ENCODE peak calls at places on chromosomes 11 and 22, in seven cellular contexts. O, Y, G, A, W, I and U are unnamed samples.

GRCh38 chr11:73141031-73141308 is 1.1 kb downstream of the FCHSD2 start:
- DNase-seq in O (no peak), Y (no peak), G (peak), A (no peak), W (peak), I (no peak), U (peak)

GRCh38 chr22:27057717-27058116 is 400.3 kb downstream of the MIAT start:
- DNase-seq in O (no peak), Y (no peak), G (no peak), A (no peak), W (no peak), I (no peak), U (no peak)

GRCh38 chr22:20738394-20739089 is 35.4 kb upstream of the SERPIND1 start:
- DNase-seq in O (no peak), Y (no peak), G (no peak), A (no peak), W (no peak), I (no peak), U (no peak)

GRCh38 chr22:28025333-28025732 is 106.3 kb upstream of the PITPNB start:
- DNase-seq in O (no peak), Y (no peak), G (no peak), A (no peak), W (peak), I (no peak), U (no peak)

GRCh38 chr11:20640401-20640800 is 29.0 kb upstream of the NELL1 start:
- DNase-seq in O (no peak), Y (no peak), G (no peak), A (no peak), W (no peak), I (no peak), U (no peak)

GRCh38 chr11:70569996-70570692 is 171.8 kb downstream of the CTTN start:
- DNase-seq in O (no peak), Y (no peak), G (no peak), A (no peak), W (no peak), I (no peak), U (no peak)

GRCh38 chr11:1829039-1829820 is 5.6 kb upstream of the SYT8 start:
- DNase-seq in O (no peak), Y (peak), G (peak), A (peak), W (no peak), I (peak), U (no peak)

GRCh38 chr11:118028626-118029025 is 42.4 kb downstream of the IL10RA start:
- DNase-seq in O (no peak), Y (no peak), G (no peak), A (no peak), W (no peak), I (no peak), U (no peak)

GRCh38 chr11:42407379-42407778 is 904.4 kb upstream of the API5 start:
- DNase-seq in O (no peak), Y (no peak), G (no peak), A (no peak), W (no peak), I (no peak), U (no peak)

GRCh38 chr11:96246718-96247540 is 96.1 kb downstream of the MAML2 start:
- DNase-seq in O (peak), Y (peak), G (no peak), A (peak), W (no peak), I (no peak), U (no peak)

GRCh38 chr11:47376183-47376542 is 2.2 kb downstream of the SPI1 start:
- DNase-seq in O (no peak), Y (no peak), G (no peak), A (no peak), W (no peak), I (no peak), U (no peak)

GRCh38 chr11:103358251-103358650 is 249.0 kb downstream of the DYNC2H1 start:
- DNase-seq in O (no peak), Y (peak), G (peak), A (peak), W (no peak), I (peak), U (no peak)

GRCh38 chr22:43514476-43515157 is 102.8 kb downstream of the MPPED1 start:
- DNase-seq in O (no peak), Y (no peak), G (no peak), A (no peak), W (no peak), I (no peak), U (no peak)

GRCh38 chr11:121104223-121104831 is 3.3 kb downstream of the TECTA start:
- DNase-seq in O (no peak), Y (no peak), G (no peak), A (no peak), W (peak), I (no peak), U (no peak)

GRCh38 chr22:30250713-30251267 is 4.2 kb upstream of the LIF start:
- DNase-seq in O (no peak), Y (peak), G (peak), A (peak), W (no peak), I (peak), U (peak)